ENCODE peak calls at places on chromosomes 2 and 18, in seven cellular contexts. R is thoracic aorta; D is esophagus muscularis mucosa; K is right lobe of liver; Y is foreskin keratinocyte; J is psoas muscle; G is CD8-positive, alpha-beta memory T cell. L is an unnamed sample.

GRCh38 chr2:173248381-173248780 is 106.3 kb upstream of the CDCA7 start:
- DNase-seq in R (no peak), D (no peak), K (no peak), Y (no peak), J (no peak), G (no peak), L (no peak)

GRCh38 chr18:30094556-30094955 is 948.0 kb downstream of the DSC3 start:
- DNase-seq in R (no peak), D (no peak), K (no peak), Y (no peak), J (no peak), G (no peak), L (no peak)

GRCh38 chr2:206143451-206143850 is 15.8 kb downstream of the NDUFS1 start:
- DNase-seq in R (no peak), D (no peak), K (no peak), Y (no peak), J (no peak), G (no peak), L (no peak)

GRCh38 chr2:222613715-222614331 is 42.1 kb downstream of the FARSB start:
- DNase-seq in R (no peak), D (no peak), K (no peak), Y (no peak), J (no peak), G (no peak), L (no peak)

GRCh38 chr2:158518083-158518482 is 61.3 kb downstream of the PKP4 start:
- DNase-seq in R (no peak), D (no peak), K (no peak), Y (no peak), J (no peak), G (no peak), L (no peak)

GRCh38 chr2:26299488-26300092 is 46.4 kb upstream of the SELENOI start:
- DNase-seq in R (no peak), D (no peak), K (no peak), Y (peak; percentile 42), J (no peak), G (no peak), L (no peak)

GRCh38 chr2:5132281-5132680 is 559.9 kb upstream of the SOX11 start:
- DNase-seq in R (no peak), D (no peak), K (no peak), Y (no peak), J (no peak), G (no peak), L (no peak)

GRCh38 chr18:55582325-55582724 is 5.7 kb downstream of the TCF4 start:
- DNase-seq in R (no peak), D (no peak), K (no peak), Y (no peak), J (no peak), G (no peak), L (no peak)

GRCh38 chr2:217393585-217394032 is 533.7 kb upstream of the TNP1 start:
- DNase-seq in R (no peak), D (peak; percentile 94), K (no peak), Y (peak; percentile 97), J (peak; percentile 82), G (no peak), L (peak; percentile 69)

GRCh38 chr18:32349728-32350395 is 120.8 kb downstream of the GAREM1 start:
- DNase-seq in R (peak; percentile 70), D (no peak), K (peak; percentile 61), Y (peak; percentile 78), J (no peak), G (no peak), L (peak; percentile 78)

GRCh38 chr2:165957030-165957675 is 3.6 kb upstream of the TTC21B start:
- DNase-seq in R (no peak), D (no peak), K (peak; percentile 51), Y (no peak), J (peak; percentile 50), G (no peak), L (no peak)

GRCh38 chr2:23092831-23093230 is 292.1 kb upstream of the KLHL29 start:
- DNase-seq in R (no peak), D (no peak), K (no peak), Y (no peak), J (no peak), G (no peak), L (no peak)

GRCh38 chr2:10048501-10049171 is 5.3 kb downstream of the KLF11 start:
- DNase-seq in R (no peak), D (no peak), K (no peak), Y (no peak), J (peak; percentile 41), G (no peak), L (peak; percentile 19)

GRCh38 chr2:32068-32467 is 14.2 kb downstream of the FAM110C start:
- DNase-seq in R (no peak), D (no peak), K (no peak), Y (no peak), J (no peak), G (no peak), L (no peak)

GRCh38 chr18:44805176-44805575 is 124.5 kb downstream of the SETBP1 start:
- DNase-seq in R (no peak), D (no peak), K (no peak), Y (no peak), J (no peak), G (no peak), L (no peak)

GRCh38 chr18:44804033-44804432 is 123.3 kb downstream of the SETBP1 start:
- DNase-seq in R (no peak), D (no peak), K (no peak), Y (no peak), J (no peak), G (no peak), L (no peak)

GRCh38 chr18:44805643-44806042 is 125.0 kb downstream of the SETBP1 start:
- DNase-seq in R (no peak), D (no peak), K (no peak), Y (no peak), J (no peak), G (no peak), L (no peak)

GRCh38 chr18:44811586-44812125 is 131.0 kb downstream of the SETBP1 start:
- DNase-seq in R (no peak), D (no peak), K (no peak), Y (no peak), J (no peak), G (no peak), L (no peak)

DNA sequence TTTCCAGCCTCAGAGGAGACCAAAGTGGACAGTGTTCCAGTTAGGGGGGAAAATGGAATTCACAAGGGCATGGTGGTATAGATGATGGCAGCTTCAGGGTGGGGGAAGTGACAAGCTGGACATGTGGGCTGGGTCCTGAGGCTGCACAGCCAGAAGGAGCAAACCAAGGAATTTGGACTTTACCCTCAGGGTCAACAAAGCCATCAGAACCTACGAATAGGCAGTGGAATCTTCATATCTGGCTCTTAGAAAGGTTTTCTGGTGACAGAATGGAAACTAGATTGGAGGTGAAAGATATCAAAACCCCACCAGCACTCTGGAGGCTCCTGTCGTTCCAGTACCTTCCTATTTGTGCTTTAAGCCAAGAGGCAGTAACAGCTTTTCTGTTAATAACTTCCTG is 127.1 kb downstream of the SETBP1 start:
- DNase-seq in R (no peak), D (no peak), K (no peak), Y (no peak), J (no peak), G (no peak), L (no peak)
- H3K4me1 ChIP-seq in R (peaks cover 48% of the 10 kb centered on the region), D (peaks cover 17% of the 10 kb centered on the region), K (no peaks in the 10 kb centered on the region), Y (no peaks in the 10 kb centered on the region), J (peaks cover 61% of the 10 kb centered on the region), G (no peaks in the 10 kb centered on the region), L (peaks cover 22% of the 10 kb centered on the region)

GRCh38 chr2:189522435-189523151 is 58.0 kb downstream of the SLC40A1 start:
- DNase-seq in R (no peak), D (no peak), K (no peak), Y (no peak), J (no peak), G (no peak), L (no peak)
- H3K27ac ChIP-seq in R (peak overlapping the region; percentile 67), D (no peak overlapping the region), K (peak overlapping the region; percentile 71), Y (no peak overlapping the region), J (peak overlapping the region; percentile 63), G (no peak overlapping the region), L (peak overlapping the region; percentile 31)

DNA sequence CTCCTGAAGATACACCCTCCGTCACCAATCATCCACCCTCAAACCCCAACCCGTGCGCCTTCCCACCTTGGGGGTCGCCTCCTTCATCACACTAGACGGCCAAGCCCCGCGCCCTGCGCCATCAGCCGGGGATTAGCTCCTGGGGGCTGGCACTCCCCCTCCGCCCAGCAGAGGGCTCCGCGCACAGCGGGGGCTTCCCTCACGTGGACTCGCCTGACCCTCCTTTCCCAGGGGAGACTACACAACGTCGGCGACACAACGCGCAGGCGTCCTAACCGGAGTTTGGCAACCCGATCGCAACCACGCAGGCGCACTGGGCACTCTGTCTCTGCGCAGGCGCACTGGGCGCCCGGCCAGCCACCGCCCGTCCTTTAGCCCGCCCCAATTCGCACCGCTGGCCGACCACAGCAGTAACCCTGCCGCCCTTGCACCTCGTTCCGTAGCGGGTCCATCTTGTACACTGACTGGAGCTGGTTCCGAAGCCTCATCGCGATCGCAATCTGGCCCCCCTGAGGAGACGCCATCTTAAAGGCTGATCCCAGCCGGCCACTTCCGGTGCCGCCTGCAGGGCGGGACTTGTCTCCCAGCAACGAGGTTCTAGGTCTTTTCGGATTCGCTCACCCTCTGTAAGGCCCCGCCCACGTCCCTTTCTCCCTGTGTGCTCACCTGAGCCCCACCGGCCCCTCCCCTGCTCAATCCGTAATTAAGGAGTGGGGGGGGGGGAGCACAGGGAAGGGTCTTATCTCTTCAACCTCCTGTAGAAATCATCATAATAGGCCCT is at the start of gene PCGF1:
- DNase-seq in R (peak; percentile 97), D (peak; percentile 100), K (peak; percentile 99), Y (peak; percentile 90), J (peak; percentile 100), G (peak; percentile 99), L (peak; percentile 99)
- H3K4me1 ChIP-seq in R (peaks cover 35% of the 10 kb centered on the region), D (peaks cover 34% of the 10 kb centered on the region), K (no peaks in the 10 kb centered on the region), Y (peaks cover 6% of the 10 kb centered on the region), J (peaks cover 13% of the 10 kb centered on the region), G (peaks cover 38% of the 10 kb centered on the region), L (peaks cover 23% of the 10 kb centered on the region)

DNA sequence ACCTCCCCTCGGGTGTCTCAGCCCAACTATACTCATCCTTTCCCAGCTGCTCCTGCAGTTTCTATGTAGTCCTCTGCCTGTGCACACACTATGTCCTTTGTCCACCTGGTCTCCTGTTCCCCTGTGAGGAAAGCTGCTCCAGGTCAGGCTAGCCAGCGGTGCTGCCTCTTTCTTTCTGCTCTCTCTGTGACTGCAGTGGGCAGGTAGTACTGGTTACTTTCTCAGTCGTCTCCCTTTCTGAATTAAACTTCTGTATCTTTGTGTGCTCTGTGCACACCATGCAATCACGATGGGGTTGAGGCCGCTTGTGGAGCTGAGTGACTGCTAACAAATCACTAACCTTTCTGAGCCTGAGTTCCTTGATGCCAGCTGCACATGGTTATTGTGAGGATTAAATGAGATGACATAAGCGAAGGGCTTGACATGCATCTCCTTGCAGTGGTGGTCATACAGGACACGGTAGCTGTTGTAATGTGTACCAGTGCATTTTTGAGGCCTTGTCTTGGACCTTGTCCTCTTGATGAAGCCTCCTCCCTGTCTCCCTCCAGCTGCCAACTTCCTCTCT is 3.5 kb downstream of the FARP2 start:
- DNase-seq in R (no peak), D (no peak), K (no peak), Y (no peak), J (no peak), G (no peak), L (no peak)
- H3K27ac ChIP-seq in R (no peak overlapping the region), D (no peak overlapping the region), K (no peak overlapping the region), Y (no peak overlapping the region), J (no peak overlapping the region), G (no peak overlapping the region), L (no peak overlapping the region)